ENCODE peak calls at places on chromosomes 7 and 10, in six cellular contexts. One of them, this sample, is unnamed.

GRCh38 chr7:100400656-100401055 is 27.4 kb downstream of the PILRA start:
- DNase-seq in OCI-M1: peak; percentile 55
- DNase-seq in iPS-NIHi11: peak; percentile 61
- DNase-seq in A549: peak; percentile 35
- DNase-seq in stomach: no peak
- DNase-seq in activated T-helper 1 cell treated with anti-CD3 and anti-CD28 coated beads, Interleukin-12 subunit alpha, Interleukin-12 subunit beta, Interleukin-2, Interleukin-4 antibody, amounts not matched to agents 30 ng/mL and 10 ng/mL and 1 ng/mL, durations not matched to agents 14 hours and 24 hours and 36 hours: no peak
- DNase-seq in this sample: peak; percentile 42

GRCh38 chr10:50653142-50653541 is 29.4 kb upstream of the SGMS1 start:
- DNase-seq in OCI-M1: peak; percentile 63
- DNase-seq in iPS-NIHi11: peak; percentile 11
- DNase-seq in A549: peak; percentile 8
- DNase-seq in stomach: no peak
- DNase-seq in activated T-helper 1 cell treated with anti-CD3 and anti-CD28 coated beads, Interleukin-12 subunit alpha, Interleukin-12 subunit beta, Interleukin-2, Interleukin-4 antibody, amounts not matched to agents 30 ng/mL and 10 ng/mL and 1 ng/mL, durations not matched to agents 14 hours and 24 hours and 36 hours: no peak
- DNase-seq in this sample: peak; percentile 36

GRCh38 chr10:75860009-75860408 is 428.6 kb downstream of the LRMDA start:
- DNase-seq in OCI-M1: no peak
- DNase-seq in iPS-NIHi11: no peak
- DNase-seq in A549: no peak
- DNase-seq in stomach: no peak
- DNase-seq in activated T-helper 1 cell treated with anti-CD3 and anti-CD28 coated beads, Interleukin-12 subunit alpha, Interleukin-12 subunit beta, Interleukin-2, Interleukin-4 antibody, amounts not matched to agents 30 ng/mL and 10 ng/mL and 1 ng/mL, durations not matched to agents 14 hours and 24 hours and 36 hours: no peak
- DNase-seq in this sample: no peak

GRCh38 chr7:157514746-157515145 is 177.9 kb downstream of the DNAJB6 start:
- DNase-seq in OCI-M1: no peak
- DNase-seq in iPS-NIHi11: no peak
- DNase-seq in A549: no peak
- DNase-seq in stomach: peak; percentile 11
- DNase-seq in activated T-helper 1 cell treated with anti-CD3 and anti-CD28 coated beads, Interleukin-12 subunit alpha, Interleukin-12 subunit beta, Interleukin-2, Interleukin-4 antibody, amounts not matched to agents 30 ng/mL and 10 ng/mL and 1 ng/mL, durations not matched to agents 14 hours and 24 hours and 36 hours: no peak
- DNase-seq in this sample: no peak

GRCh38 chr7:35716038-35716803 is 21.3 kb upstream of the HERPUD2 start:
- DNase-seq in OCI-M1: no peak
- DNase-seq in iPS-NIHi11: no peak
- DNase-seq in A549: no peak
- DNase-seq in stomach: peak; percentile 59
- DNase-seq in activated T-helper 1 cell treated with anti-CD3 and anti-CD28 coated beads, Interleukin-12 subunit alpha, Interleukin-12 subunit beta, Interleukin-2, Interleukin-4 antibody, amounts not matched to agents 30 ng/mL and 10 ng/mL and 1 ng/mL, durations not matched to agents 14 hours and 24 hours and 36 hours: no peak
- DNase-seq in this sample: no peak

GRCh38 chr10:58373446-58373834 is 11.8 kb upstream of the TFAM start:
- DNase-seq in OCI-M1: no peak
- DNase-seq in iPS-NIHi11: no peak
- DNase-seq in A549: peak; percentile 16
- DNase-seq in stomach: no peak
- DNase-seq in activated T-helper 1 cell treated with anti-CD3 and anti-CD28 coated beads, Interleukin-12 subunit alpha, Interleukin-12 subunit beta, Interleukin-2, Interleukin-4 antibody, amounts not matched to agents 30 ng/mL and 10 ng/mL and 1 ng/mL, durations not matched to agents 14 hours and 24 hours and 36 hours: no peak
- DNase-seq in this sample: no peak

GRCh38 chr7:124698964-124699363 is 66.6 kb downstream of the GPR37 start:
- DNase-seq in OCI-M1: peak; percentile 12
- DNase-seq in iPS-NIHi11: no peak
- DNase-seq in A549: no peak
- DNase-seq in stomach: no peak
- DNase-seq in activated T-helper 1 cell treated with anti-CD3 and anti-CD28 coated beads, Interleukin-12 subunit alpha, Interleukin-12 subunit beta, Interleukin-2, Interleukin-4 antibody, amounts not matched to agents 30 ng/mL and 10 ng/mL and 1 ng/mL, durations not matched to agents 14 hours and 24 hours and 36 hours: no peak
- DNase-seq in this sample: no peak

GRCh38 chr10:10794776-10795175 is 222.9 kb upstream of the CELF2 start:
- DNase-seq in OCI-M1: no peak
- DNase-seq in iPS-NIHi11: no peak
- DNase-seq in A549: no peak
- DNase-seq in stomach: no peak
- DNase-seq in activated T-helper 1 cell treated with anti-CD3 and anti-CD28 coated beads, Interleukin-12 subunit alpha, Interleukin-12 subunit beta, Interleukin-2, Interleukin-4 antibody, amounts not matched to agents 30 ng/mL and 10 ng/mL and 1 ng/mL, durations not matched to agents 14 hours and 24 hours and 36 hours: no peak
- DNase-seq in this sample: no peak

GRCh38 chr7:151904270-151904669 is 27.4 kb upstream of the PRKAG2 start:
- DNase-seq in OCI-M1: no peak
- DNase-seq in iPS-NIHi11: no peak
- DNase-seq in A549: no peak
- DNase-seq in stomach: no peak
- DNase-seq in activated T-helper 1 cell treated with anti-CD3 and anti-CD28 coated beads, Interleukin-12 subunit alpha, Interleukin-12 subunit beta, Interleukin-2, Interleukin-4 antibody, amounts not matched to agents 30 ng/mL and 10 ng/mL and 1 ng/mL, durations not matched to agents 14 hours and 24 hours and 36 hours: no peak
- DNase-seq in this sample: no peak

GRCh38 chr10:118213456-118213855 is 128.7 kb downstream of the FAM204A start:
- DNase-seq in OCI-M1: peak; percentile 38
- DNase-seq in iPS-NIHi11: no peak
- DNase-seq in A549: no peak
- DNase-seq in stomach: no peak
- DNase-seq in activated T-helper 1 cell treated with anti-CD3 and anti-CD28 coated beads, Interleukin-12 subunit alpha, Interleukin-12 subunit beta, Interleukin-2, Interleukin-4 antibody, amounts not matched to agents 30 ng/mL and 10 ng/mL and 1 ng/mL, durations not matched to agents 14 hours and 24 hours and 36 hours: no peak
- DNase-seq in this sample: no peak

This sample was measured in HT-29.